ENCODE peak calls at places on chromosomes 16 and 17, in ten cellular contexts. T, J, H, Y, W, I, C, U, G and F are unnamed samples.

GRCh38 chr17:80101946-80102706 is 745 bp downstream of the GAA start:
- DNase-seq in T (no peak), J (peak; percentile 38), H (no peak), Y (no peak), W (peak; percentile 35), I (peak; percentile 48), C (no peak), U (no peak), G (peak; percentile 77), F (no peak)

GRCh38 chr16:81283044-81283443 is 31.7 kb upstream of the GAN start:
- DNase-seq in T (no peak), J (no peak), H (no peak), Y (no peak), W (no peak), I (no peak), C (no peak), U (no peak), G (no peak), F (no peak)

GRCh38 chr16:22628994-22629393 is 118.3 kb downstream of the NPIPB5 start:
- DNase-seq in T (no peak), J (no peak), H (no peak), Y (no peak), W (no peak), I (no peak), C (no peak), U (no peak), G (no peak), F (peak; percentile 57)

GRCh38 chr17:17205368-17206148 is 575 bp downstream of the PLD6 start:
- DNase-seq in T (peak; percentile 78), J (peak; percentile 76), H (no peak), Y (no peak), W (peak; percentile 90), I (no peak), C (peak; percentile 75), U (peak; percentile 53), G (peak; percentile 21), F (no peak)

GRCh38 chr16:83561876-83562275 is 245.9 kb upstream of the HSBP1 start:
- DNase-seq in T (no peak), J (no peak), H (no peak), Y (no peak), W (no peak), I (no peak), C (no peak), U (no peak), G (peak; percentile 40), F (no peak)

GRCh38 chr17:43219001-43219400 is 7.3 kb downstream of the TMEM106A start:
- DNase-seq in T (no peak), J (no peak), H (no peak), Y (no peak), W (no peak), I (no peak), C (no peak), U (no peak), G (no peak), F (no peak)

GRCh38 chr17:43068570-43069367 is 43.7 kb downstream of the RND2 start:
- DNase-seq in T (no peak), J (no peak), H (no peak), Y (no peak), W (no peak), I (no peak), C (no peak), U (no peak), G (no peak), F (no peak)

GRCh38 chr16:16157166-16157565 is 66.1 kb downstream of the ABCC6 start:
- DNase-seq in T (no peak), J (no peak), H (no peak), Y (no peak), W (no peak), I (no peak), C (no peak), U (no peak), G (no peak), F (no peak)

GRCh38 chr16:30351586-30352419 is 3.3 kb downstream of the CD2BP2 start:
- DNase-seq in T (peak; percentile 93), J (no peak), H (peak; percentile 86), Y (no peak), W (peak; percentile 81), I (peak; percentile 36), C (peak; percentile 96), U (peak; percentile 86), G (peak; percentile 90), F (peak; percentile 94)

GRCh38 chr16:842061-842476 is 41.5 kb upstream of the GNG13 start:
- DNase-seq in T (no peak), J (no peak), H (no peak), Y (no peak), W (peak; percentile 70), I (no peak), C (peak; percentile 50), U (peak; percentile 38), G (peak; percentile 8), F (no peak)

DNA sequence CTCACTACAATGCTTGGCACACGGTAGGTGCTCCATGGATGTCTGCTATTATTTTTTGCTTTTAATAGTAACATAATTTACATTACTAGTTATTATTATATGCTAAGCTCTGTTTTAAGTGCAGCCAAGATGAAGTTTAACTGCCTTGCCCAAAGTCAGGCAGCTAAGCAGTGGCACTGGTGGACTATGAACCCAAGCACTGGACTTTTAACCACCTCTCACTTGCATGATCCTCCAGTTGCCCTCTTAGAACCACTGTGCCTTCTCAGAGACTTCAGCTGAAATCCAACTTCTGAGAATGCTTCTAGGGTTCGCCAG is 1.5 kb upstream of the ZNF207 start:
- DNase-seq in T (no peak), J (no peak), H (no peak), Y (no peak), W (no peak), I (no peak), C (no peak), U (no peak), G (no peak), F (no peak)
- H3K4me3 ChIP-seq in T (no peak overlapping the region), J (no peak overlapping the region), H (no peak overlapping the region), Y (no peak overlapping the region), W (no peak overlapping the region), I (no peak overlapping the region), C (no peak overlapping the region), U (no peak overlapping the region), G (no peak overlapping the region), F (no peak overlapping the region)

DNA sequence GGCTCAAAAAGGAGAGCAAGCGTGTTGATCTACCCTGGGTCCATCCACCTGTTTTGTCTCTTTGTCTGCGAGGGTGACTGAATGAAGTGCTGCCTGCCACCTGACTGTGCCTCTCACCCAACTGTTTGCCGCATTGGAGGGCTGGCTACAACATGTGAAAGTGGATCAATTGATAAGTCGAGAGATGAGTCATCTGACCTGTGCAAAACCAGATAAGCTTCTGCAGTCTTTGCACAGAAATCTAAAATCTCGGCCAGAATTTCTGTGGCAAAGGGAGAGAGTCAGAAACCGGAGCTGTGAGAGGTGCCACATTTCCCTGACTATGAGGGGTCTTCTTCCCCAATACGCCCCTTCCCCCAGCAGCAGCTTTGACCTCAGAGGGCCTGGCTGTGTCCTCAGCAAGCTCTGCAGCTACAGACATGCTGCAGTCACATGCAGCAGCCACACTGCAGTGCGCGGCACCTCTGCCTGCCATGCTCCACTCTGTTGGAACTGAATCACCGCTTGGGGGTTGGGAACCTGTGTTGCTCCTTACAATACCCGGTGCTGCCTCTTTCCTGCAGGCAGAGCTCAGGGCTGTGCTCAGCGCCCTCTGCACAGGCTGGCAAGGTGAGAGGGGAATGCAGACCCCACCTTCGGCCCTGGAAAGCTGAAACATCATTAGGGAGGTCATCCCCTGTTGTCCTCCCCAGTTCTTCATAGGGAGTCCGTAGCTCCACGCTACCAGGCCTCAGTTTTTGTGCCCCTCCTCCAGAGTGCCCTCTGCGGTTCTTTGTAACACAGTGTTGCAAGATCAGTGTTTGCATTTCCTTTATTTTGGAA is 16.2 kb upstream of the HAS3 start:
- DNase-seq in T (no peak), J (no peak), H (no peak), Y (no peak), W (no peak), I (no peak), C (peak; percentile 46), U (no peak), G (peak; percentile 53), F (no peak)
- TF ChIP-seq CTCF in T (no peak), J (no peak), H (no peak), Y (no peak), W (no peak), I (no peak), C (no peak), U (no peak), G (no peak), F (no peak)

GRCh38 chr17:41775394-41776226 is 10.9 kb downstream of the JUP start:
- DNase-seq in T (no peak), J (no peak), H (no peak), Y (no peak), W (peak; percentile 62), I (no peak), C (no peak), U (no peak), G (no peak), F (no peak)

GRCh38 chr17:41773731-41774193 is 12.7 kb downstream of the JUP start:
- DNase-seq in T (no peak), J (no peak), H (no peak), Y (no peak), W (peak; percentile 63), I (no peak), C (no peak), U (no peak), G (peak; percentile 23), F (no peak)

GRCh38 chr17:41779954-41780353 is 6.6 kb downstream of the JUP start:
- DNase-seq in T (no peak), J (no peak), H (no peak), Y (no peak), W (no peak), I (no peak), C (no peak), U (no peak), G (no peak), F (no peak)

GRCh38 chr17:41777579-41778188 is 8.8 kb downstream of the JUP start:
- DNase-seq in T (no peak), J (peak; percentile 93), H (peak; percentile 63), Y (peak; percentile 69), W (peak; percentile 96), I (no peak), C (peak; percentile 82), U (peak; percentile 86), G (peak; percentile 96), F (no peak)

GRCh38 chr17:41777157-41777578 is 9.3 kb downstream of the JUP start:
- DNase-seq in T (no peak), J (peak; percentile 77), H (no peak), Y (no peak), W (peak; percentile 91), I (no peak), C (peak; percentile 55), U (no peak), G (no peak), F (no peak)
- H3K4me1 ChIP-seq in T (peaks cover 25% of the 10 kb centered on the region), J (peaks cover 90% of the 10 kb centered on the region), H (peaks cover 28% of the 10 kb centered on the region), Y (peaks cover 69% of the 10 kb centered on the region), W (peaks cover 63% of the 10 kb centered on the region), I (peaks cover 20% of the 10 kb centered on the region), C (peaks cover 76% of the 10 kb centered on the region), U (no peaks in the 10 kb centered on the region), G (peaks cover 33% of the 10 kb centered on the region), F (peaks cover 28% of the 10 kb centered on the region)

DNA sequence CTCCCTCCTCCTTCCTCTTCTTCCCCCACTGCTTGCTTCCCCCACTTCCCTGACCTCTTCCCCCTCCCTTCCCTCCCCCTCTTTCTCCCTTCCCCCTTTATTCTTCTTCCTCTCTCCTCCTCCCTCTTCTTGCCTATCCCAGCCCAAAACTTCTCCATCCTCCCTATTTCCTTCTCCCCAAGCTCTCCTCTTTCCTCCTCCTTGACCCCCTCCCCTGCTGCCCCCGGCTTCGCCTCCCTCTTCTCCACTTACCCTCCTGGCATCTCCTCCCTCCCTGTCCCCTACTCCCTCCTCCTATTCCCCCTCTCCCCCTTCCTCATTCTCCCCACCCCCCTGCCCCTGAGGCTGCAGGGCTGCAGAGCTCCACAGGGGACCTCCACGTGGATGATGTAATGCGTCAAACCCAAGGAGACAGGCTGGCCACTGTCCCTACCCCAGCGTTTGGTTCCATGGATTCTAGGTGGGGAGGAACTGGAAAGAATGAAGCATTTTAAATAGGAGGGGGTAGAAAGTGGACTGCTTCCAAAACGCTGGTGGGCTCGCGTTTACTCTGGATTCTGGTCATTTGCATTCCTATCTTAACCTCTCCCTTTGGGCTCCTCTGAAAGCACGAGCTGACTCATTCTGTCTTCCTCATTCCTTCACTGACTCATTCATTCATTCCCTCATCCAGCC is 687 bp upstream of the COTL1 start:
- DNase-seq in T (peak; percentile 75), J (peak; percentile 90), H (peak; percentile 42), Y (peak; percentile 82), W (peak; percentile 89), I (no peak), C (peak; percentile 44), U (peak; percentile 67), G (peak; percentile 98), F (no peak)
- H3K4me3 ChIP-seq in T (peak overlapping the region; percentile 59), J (peak overlapping the region; percentile 28), H (peak overlapping the region; percentile 72), Y (peak overlapping the region; percentile 20), W (no peak overlapping the region), I (peak overlapping the region; percentile 3), C (no peak overlapping the region), U (no peak overlapping the region), G (peak overlapping the region; percentile 0), F (peak overlapping the region; percentile 10)